ENCODE peak calls at places on chromosome 12, in nine cellular contexts. R, B, K, N, L, Q, I, A and P are unnamed samples.

GRCh38 chr12:56267443-56268071 is 815 bp downstream of the COQ10A start:
- DNase-seq in B (peak), L (no peak), K (no peak), A (no peak), N (no peak), Q (no peak), I (no peak), R (no peak), P (no peak)

GRCh38 chr12:27429606-27430005 is 16.9 kb upstream of the SMCO2 start:
- DNase-seq in B (no peak), K (no peak), Q (no peak), A (no peak), L (no peak), R (no peak), N (no peak), I (no peak), P (no peak)

GRCh38 chr12:77120156-77120555 is 54.8 kb upstream of the E2F7 start:
- DNase-seq in N (no peak), L (no peak), Q (no peak), I (no peak), R (peak), A (peak), K (peak), B (no peak), P (no peak)

GRCh38 chr12:132186857-132187620 is 42.8 kb downstream of the NOC4L start:
- DNase-seq in B (no peak), I (no peak), N (no peak), L (no peak), Q (no peak), R (no peak), A (no peak), K (no peak), P (no peak)

GRCh38 chr12:26219736-26220135 is 24.4 kb downstream of the SSPN start:
- DNase-seq in N (no peak), I (no peak), L (no peak), A (no peak), B (no peak), Q (no peak), R (no peak), K (no peak), P (no peak)

GRCh38 chr12:27048822-27049752 is 26.7 kb downstream of the MED21 start:
- DNase-seq in I (no peak), N (no peak), Q (no peak), L (no peak), R (no peak), B (no peak), K (peak), A (peak), P (no peak)

GRCh38 chr12:63875703-63876102 is 31.2 kb downstream of the SRGAP1 start:
- DNase-seq in L (no peak), A (no peak), K (no peak), Q (no peak), I (no peak), B (no peak), N (no peak), R (no peak), P (no peak)

GRCh38 chr12:1531654-1532366 is 62.6 kb downstream of the FBXL14 start:
- DNase-seq in Q (no peak), B (peak), L (no peak), R (no peak), N (no peak), I (no peak), A (no peak), K (no peak), P (no peak)

GRCh38 chr12:75974323-75975273 is 57.0 kb downstream of the PHLDA1 start:
- DNase-seq in B (no peak), A (no peak), Q (no peak), L (no peak), K (no peak), I (no peak), N (no peak), R (no peak), P (no peak)

GRCh38 chr12:89768586-89769482 is 60.2 kb upstream of the ATP2B1 start:
- DNase-seq in I (no peak), Q (no peak), N (peak), B (no peak), A (peak), L (no peak), R (peak), K (peak), P (no peak)

GRCh38 chr12:49889361-49890095 is 14.2 kb downstream of the FAIM2 start:
- DNase-seq in N (no peak), Q (no peak), R (no peak), K (no peak), A (no peak), B (no peak), L (no peak), I (no peak), P (no peak)

GRCh38 chr12:89245090-89245489 is 107.2 kb downstream of the DUSP6 start:
- DNase-seq in N (no peak), L (no peak), R (no peak), A (no peak), I (no peak), Q (no peak), B (no peak), K (peak), P (no peak)

GRCh38 chr12:105317453-105317852 is 13.0 kb upstream of the C12orf75 start:
- DNase-seq in I (no peak), N (no peak), L (no peak), A (no peak), K (peak), B (no peak), R (peak), Q (no peak), P (no peak)

GRCh38 chr12:57148469-57149308 is 1.3 kb upstream of the LRP1-AS start:
- DNase-seq in Q (no peak), I (peak), A (no peak), L (peak), B (no peak), N (no peak), R (no peak), K (no peak), P (no peak)

GRCh38 chr12:24109381-24110039 is 160.0 kb upstream of the SOX5 start:
- DNase-seq in I (no peak), A (peak), Q (no peak), K (peak), R (peak), N (no peak), L (no peak), B (peak), P (no peak)

GRCh38 chr12:39443704-39444234 is 849 bp upstream of the KIF21A start:
- DNase-seq in R (no peak), B (no peak), Q (no peak), I (no peak), K (no peak), L (no peak), N (peak), A (no peak), P (no peak)

GRCh38 chr12:106096376-106096775 is 42.4 kb downstream of the NUAK1 start:
- DNase-seq in B (no peak), A (no peak), Q (no peak), N (no peak), R (peak), L (peak), I (peak), K (peak), P (no peak)

GRCh38 chr12:2783936-2784600 is 10.7 kb upstream of the FKBP4 start:
- DNase-seq in N (peak), L (peak), A (peak), I (peak), R (peak), K (no peak), B (peak), Q (no peak), P (no peak)

GRCh38 chr12:116797885-116798284 is 59.8 kb downstream of the RNFT2 start:
- DNase-seq in R (no peak), L (no peak), B (no peak), N (no peak), Q (no peak), K (no peak), A (no peak), I (no peak), P (no peak)

GRCh38 chr12:46516933-46517578 is 144.5 kb upstream of the SLC38A2 start:
- DNase-seq in L (no peak), Q (no peak), N (no peak), R (peak), K (no peak), A (no peak), B (no peak), I (no peak), P (no peak)

GRCh38 chr12:14454098-14454907 is 88.8 kb downstream of the ATF7IP start:
- DNase-seq in Q (no peak), N (peak), L (no peak), K (peak), I (no peak), R (no peak), A (peak), B (peak), P (no peak)

GRCh38 chr12:27979145-27979544 is 6.6 kb upstream of the PTHLH start:
- DNase-seq in B (no peak), N (no peak), K (no peak), L (no peak), Q (no peak), R (no peak), A (no peak), I (no peak), P (no peak)

GRCh38 chr12:26746315-26746714 is 86.7 kb downstream of the ITPR2 start:
- DNase-seq in L (no peak), K (peak), I (no peak), B (no peak), Q (no peak), R (peak), A (peak), N (peak), P (no peak)

GRCh38 chr12:104494137-104494815 is 37.5 kb downstream of the CHST11 start:
- DNase-seq in Q (no peak), R (no peak), A (no peak), I (no peak), B (peak), N (no peak), L (no peak), K (no peak), P (no peak)

GRCh38 chr12:102356690-102357089 is 123.7 kb downstream of the IGF1 start:
- DNase-seq in N (no peak), I (no peak), K (no peak), A (no peak), R (no peak), Q (no peak), L (no peak), B (no peak), P (no peak)

GRCh38 chr12:113301811-113302210 is 33.1 kb downstream of the SLC8B1 start:
- DNase-seq in A (no peak), B (no peak), Q (no peak), L (no peak), I (no peak), K (no peak), R (no peak), N (no peak), P (no peak)

GRCh38 chr12:57765003-57765697 is 1.7 kb downstream of the CYP27B1 start:
- DNase-seq in N (peak), B (peak), L (peak), A (peak), R (peak), K (no peak), Q (no peak), I (no peak), P (no peak)

GRCh38 chr12:31220633-31221565 is 105.1 kb downstream of the SINHCAF start:
- DNase-seq in R (no peak), K (peak), L (no peak), B (no peak), A (no peak), I (no peak), N (no peak), Q (peak), P (no peak)

GRCh38 chr12:130818381-130819247 is 20.4 kb downstream of the STX2 start:
- DNase-seq in I (peak), B (peak), Q (no peak), A (peak), R (no peak), L (peak), K (no peak), N (peak), P (peak)

GRCh38 chr12:120100630-120101029 is 15.9 kb downstream of the RAB35 start:
- DNase-seq in I (peak), B (no peak), N (no peak), L (peak), K (no peak), Q (peak), A (no peak), R (no peak), P (peak)

GRCh38 chr12:120101182-120101581 is 15.4 kb downstream of the RAB35 start:
- DNase-seq in R (no peak), B (no peak), Q (no peak), A (no peak), N (no peak), I (no peak), K (no peak), L (peak), P (no peak)

GRCh38 chr12:120102189-120103043 is 14.1 kb downstream of the RAB35 start:
- DNase-seq in L (no peak), R (no peak), I (no peak), Q (no peak), K (no peak), A (no peak), N (no peak), B (no peak), P (no peak)

GRCh38 chr12:120103044-120103338 is 13.6 kb downstream of the RAB35 start:
- DNase-seq in B (no peak), A (no peak), N (no peak), I (no peak), Q (no peak), R (no peak), K (no peak), L (no peak), P (no peak)

DNA sequence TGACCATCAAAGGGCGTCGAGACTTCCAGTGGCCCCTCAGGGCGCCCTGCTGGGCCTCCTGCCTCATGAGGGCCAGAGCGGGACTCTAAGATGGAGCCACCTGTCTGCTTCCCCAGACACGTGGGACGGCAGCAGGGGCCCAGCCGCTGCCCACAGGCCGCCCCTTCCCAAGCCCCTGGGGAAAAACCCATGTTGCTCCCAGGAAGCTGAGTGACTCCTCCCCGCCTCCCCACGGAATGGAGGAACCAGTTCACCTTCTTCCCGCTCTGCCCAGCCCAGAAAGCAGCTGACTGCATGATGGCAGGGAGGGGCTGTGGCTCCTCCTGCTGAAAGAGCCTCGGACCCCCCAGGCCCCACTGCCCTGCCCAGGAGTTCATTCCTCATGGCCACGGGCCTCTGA is 14.9 kb downstream of the RAB35 start:
- DNase-seq in N (no peak), K (no peak), A (no peak), I (no peak), R (no peak), Q (no peak), B (no peak), L (peak), P (no peak)
- H3K27ac ChIP-seq in N (no peak), K (no peak), A (peak), I (peak), R (no peak), Q (no peak), B (no peak), L (peak), P (no peak)

GRCh38 chr12:95547522-95548055 is 3.7 kb downstream of the USP44 start:
- DNase-seq in L (no peak), I (peak), A (no peak), R (peak), Q (no peak), B (peak), N (no peak), K (peak), P (no peak)

GRCh38 chr12:95548539-95549391 is 2.5 kb downstream of the USP44 start:
- DNase-seq in N (peak), B (peak), I (peak), R (peak), A (peak), Q (peak), K (no peak), L (peak), P (peak)

GRCh38 chr12:95549392-95550084 is 1.7 kb downstream of the USP44 start:
- DNase-seq in R (no peak), A (no peak), Q (no peak), I (no peak), K (no peak), N (no peak), B (no peak), L (no peak), P (no peak)

GRCh38 chr12:95546491-95546813 is 4.8 kb downstream of the USP44 start:
- DNase-seq in K (no peak), R (no peak), Q (no peak), A (no peak), L (no peak), N (no peak), B (no peak), I (no peak), P (no peak)

DNA sequence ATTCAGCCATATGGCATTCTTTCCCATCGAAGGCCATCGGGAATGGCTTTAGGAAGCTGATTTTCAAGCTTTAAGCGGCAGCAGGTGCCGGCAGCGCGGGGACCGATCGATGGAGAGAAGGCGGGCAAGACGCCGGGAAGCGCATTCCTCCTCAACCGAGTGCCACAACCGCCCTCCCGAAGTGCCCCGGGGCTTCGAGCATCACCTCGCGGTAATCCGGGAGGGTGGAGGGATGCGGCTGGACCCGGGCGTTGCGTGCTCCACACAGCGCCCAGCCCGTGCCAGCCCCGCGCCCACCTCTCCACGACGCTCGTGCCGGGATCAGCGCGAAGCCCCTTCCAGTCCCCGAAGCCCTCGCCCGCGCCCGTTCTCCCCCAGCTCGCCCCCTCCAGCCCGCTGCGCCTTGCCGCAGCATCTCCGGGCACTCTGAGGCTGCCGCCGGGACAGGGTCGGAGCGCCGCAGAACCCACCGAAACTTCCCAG is 3.2 kb downstream of the USP44 start:
- DNase-seq in Q (no peak), R (peak), N (no peak), L (peak), I (peak), K (peak), A (no peak), B (peak), P (no peak)
- H3K27ac ChIP-seq in Q (peak), R (no peak), N (peak), L (peak), I (peak), K (no peak), A (no peak), B (no peak), P (no peak)

GRCh38 chr12:5375547-5376295 is 56.2 kb upstream of the NTF3 start:
- DNase-seq in R (no peak), K (no peak), L (no peak), Q (no peak), I (no peak), N (no peak), A (no peak), B (no peak), P (no peak)

GRCh38 chr12:5383961-5384360 is 47.9 kb upstream of the NTF3 start:
- DNase-seq in R (no peak), Q (no peak), K (no peak), I (no peak), A (no peak), N (no peak), L (no peak), B (no peak), P (no peak)

GRCh38 chr12:5376591-5377207 is 55.2 kb upstream of the NTF3 start:
- DNase-seq in B (no peak), A (no peak), I (no peak), K (no peak), R (no peak), Q (no peak), N (no peak), L (peak), P (no peak)

GRCh38 chr12:5377997-5378596 is 53.8 kb upstream of the NTF3 start:
- DNase-seq in Q (no peak), L (no peak), B (no peak), I (peak), A (no peak), K (no peak), R (no peak), N (no peak), P (no peak)

DNA sequence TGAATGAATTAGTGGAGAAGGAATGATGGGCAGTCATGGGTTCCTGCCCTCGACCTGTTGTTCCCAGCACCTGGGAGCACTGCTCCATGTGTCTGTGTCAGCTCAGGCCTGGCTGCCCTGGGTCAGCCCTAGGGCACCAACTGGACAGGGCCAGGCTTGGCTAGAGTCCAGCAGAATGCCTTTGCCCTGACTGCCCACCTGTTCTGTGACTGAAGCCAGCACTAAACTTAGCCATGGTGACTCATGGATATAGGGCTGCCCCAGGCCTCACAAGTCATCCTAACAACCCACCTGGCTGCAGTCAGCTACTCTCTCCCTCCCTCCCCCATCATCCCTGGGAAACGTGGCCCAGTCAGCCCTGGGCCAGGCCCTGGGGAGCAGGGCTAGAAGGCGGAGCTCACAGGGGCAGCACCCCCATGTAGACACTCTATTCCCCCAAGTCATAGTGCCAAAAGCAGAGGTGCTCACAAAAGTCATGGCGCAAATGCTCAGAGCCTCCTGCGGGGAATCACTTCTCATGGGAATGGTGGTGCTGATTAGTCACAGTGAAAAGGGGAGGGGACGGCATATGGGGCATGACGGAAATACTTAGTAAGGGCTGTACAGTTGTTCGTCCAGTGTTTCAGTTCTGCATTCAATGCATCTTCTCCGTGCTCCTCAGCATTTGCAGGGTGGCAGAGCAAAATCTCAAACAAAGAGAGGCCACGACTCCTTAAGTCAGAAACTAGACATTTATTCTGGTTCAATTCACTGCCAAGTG is 52.0 kb upstream of the NTF3 start:
- DNase-seq in B (peak), N (no peak), R (no peak), L (no peak), I (no peak), K (no peak), A (peak), Q (no peak), P (no peak)
- H3K27ac ChIP-seq in B (no peak), N (no peak), R (no peak), L (no peak), I (no peak), K (no peak), A (no peak), Q (no peak), P (no peak)

GRCh38 chr12:12734054-12734453 is 16.9 kb downstream of the CDKN1B start:
- DNase-seq in A (no peak), L (no peak), R (peak), K (peak), Q (no peak), I (no peak), B (no peak), N (no peak), P (no peak)

GRCh38 chr12:12731785-12732184 is 14.6 kb downstream of the CDKN1B start:
- DNase-seq in R (no peak), L (no peak), A (no peak), K (no peak), Q (no peak), B (no peak), N (no peak), I (no peak), P (no peak)

GRCh38 chr12:12734561-12735071 is 17.4 kb downstream of the CDKN1B start:
- DNase-seq in B (no peak), L (no peak), I (no peak), Q (no peak), R (peak), K (peak), N (no peak), A (no peak), P (no peak)

GRCh38 chr12:12731178-12731577 is 14.0 kb downstream of the CDKN1B start:
- DNase-seq in I (no peak), B (no peak), L (no peak), Q (no peak), N (no peak), K (no peak), A (no peak), R (no peak), P (no peak)

DNA sequence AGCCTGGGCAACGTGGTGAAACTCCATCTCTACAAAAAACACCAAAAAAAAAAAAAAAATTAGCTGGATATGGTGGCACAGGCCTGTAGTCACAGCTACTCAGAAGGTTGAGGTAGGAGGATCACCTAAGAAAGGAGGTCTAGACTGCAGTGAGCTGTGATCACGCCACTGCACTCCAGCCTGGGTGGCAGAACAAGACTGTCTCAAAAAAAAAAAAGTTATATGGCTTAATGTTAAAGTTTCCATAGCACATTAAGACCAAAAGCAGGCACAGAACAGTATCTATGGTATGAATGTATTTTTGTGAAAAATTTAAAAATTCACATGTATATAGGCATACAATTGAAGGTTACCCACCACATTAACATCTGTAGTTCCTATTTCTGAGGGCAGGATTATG is 15.9 kb downstream of the CDKN1B start:
- DNase-seq in A (no peak), N (no peak), Q (no peak), L (no peak), B (no peak), I (no peak), R (no peak), K (no peak), P (no peak)
- H3K27ac ChIP-seq in A (no peak), N (no peak), Q (no peak), L (no peak), B (no peak), I (peak), R (no peak), K (no peak), P (no peak)